ENCODE peak calls at places on chromosome 15, in eight cellular contexts. R is WERI-Rb-1, L is omental fat pad, T is mucosa of descending colon, Y is A549, V is body of pancreas, X is bronchial epithelial cell, S is choroid plexus epithelial cell. W is an unnamed sample.

GRCh38 chr15:75042730-75043508 is 19.5 kb downstream of the PPCDC start:
- DNase-seq in R (peak; percentile 81), L (peak; percentile 32), T (peak; percentile 94), Y (peak; percentile 76), V (peak; percentile 90), X (peak; percentile 32), S (peak; percentile 24), W (peak; percentile 43)

GRCh38 chr15:63605816-63606215 is 8.6 kb downstream of the FBXL22 start:
- DNase-seq in R (no peak), L (no peak), T (peak; percentile 64), Y (no peak), V (no peak), X (no peak), S (no peak), W (no peak)

GRCh38 chr15:100468265-100468664 is 60.5 kb downstream of the CERS3 start:
- DNase-seq in R (no peak), L (peak; percentile 41), T (no peak), Y (peak; percentile 4), V (peak; percentile 34), X (peak; percentile 20), S (peak; percentile 23), W (no peak)

GRCh38 chr15:99504823-99505551 is 60.8 kb upstream of the MEF2A start:
- DNase-seq in R (no peak), L (no peak), T (no peak), Y (no peak), V (no peak), X (peak; percentile 51), S (peak; percentile 50), W (no peak)

GRCh38 chr15:58447244-58448010 is 15.6 kb downstream of the LIPC start:
- DNase-seq in R (no peak), L (no peak), T (no peak), Y (no peak), V (no peak), X (peak; percentile 74), S (peak; percentile 96), W (no peak)

GRCh38 chr15:57234156-57234555 is 142.1 kb upstream of the CGNL1 start:
- DNase-seq in R (no peak), L (no peak), T (no peak), Y (no peak), V (no peak), X (no peak), S (no peak), W (no peak)

GRCh38 chr15:62390793-62391543 is 225.9 kb upstream of the C2CD4B start:
- DNase-seq in R (peak; percentile 43), L (no peak), T (peak; percentile 63), Y (peak; percentile 63), V (peak; percentile 38), X (no peak), S (peak; percentile 54), W (peak; percentile 37)

GRCh38 chr15:39195988-39196486 is 384.8 kb upstream of the THBS1 start:
- DNase-seq in R (no peak), L (no peak), T (no peak), Y (peak; percentile 79), V (no peak), X (peak; percentile 99), S (peak; percentile 75), W (no peak)

GRCh38 chr15:26214290-26214689 is 351.2 kb upstream of the ATP10A start:
- DNase-seq in R (no peak), L (no peak), T (no peak), Y (no peak), V (no peak), X (no peak), S (no peak), W (no peak)

GRCh38 chr15:56653787-56654186 is 79.5 kb downstream of the ZNF280D start:
- DNase-seq in R (no peak), L (no peak), T (no peak), Y (no peak), V (no peak), X (no peak), S (peak; percentile 83), W (no peak)

GRCh38 chr15:20409247-20409646 is 132.4 kb downstream of the GOLGA6L6 start:
- DNase-seq in R (no peak), L (no peak), T (no peak), Y (no peak), V (no peak), X (no peak), S (no peak), W (no peak)

GRCh38 chr15:45606841-45607240 is 19.7 kb downstream of the BLOC1S6 start:
- DNase-seq in R (no peak), L (no peak), T (no peak), Y (no peak), V (no peak), X (no peak), S (no peak), W (no peak)

GRCh38 chr15:56765252-56765651 is 31.9 kb upstream of the ZNF280D start:
- DNase-seq in R (no peak), L (no peak), T (no peak), Y (no peak), V (no peak), X (peak; percentile 26), S (peak; percentile 83), W (no peak)

GRCh38 chr15:82793737-82794136 is 12.1 kb downstream of the FSD2 start:
- DNase-seq in R (no peak), L (no peak), T (no peak), Y (no peak), V (no peak), X (no peak), S (no peak), W (no peak)

GRCh38 chr15:82788496-82788895 is 17.4 kb downstream of the FSD2 start:
- DNase-seq in R (no peak), L (no peak), T (no peak), Y (no peak), V (no peak), X (no peak), S (no peak), W (no peak)

GRCh38 chr15:82790321-82790720 is 15.5 kb downstream of the FSD2 start:
- DNase-seq in R (no peak), L (no peak), T (no peak), Y (no peak), V (no peak), X (no peak), S (no peak), W (no peak)

GRCh38 chr15:82789491-82789890 is 16.4 kb downstream of the FSD2 start:
- DNase-seq in R (no peak), L (no peak), T (no peak), Y (no peak), V (no peak), X (no peak), S (no peak), W (no peak)

DNA sequence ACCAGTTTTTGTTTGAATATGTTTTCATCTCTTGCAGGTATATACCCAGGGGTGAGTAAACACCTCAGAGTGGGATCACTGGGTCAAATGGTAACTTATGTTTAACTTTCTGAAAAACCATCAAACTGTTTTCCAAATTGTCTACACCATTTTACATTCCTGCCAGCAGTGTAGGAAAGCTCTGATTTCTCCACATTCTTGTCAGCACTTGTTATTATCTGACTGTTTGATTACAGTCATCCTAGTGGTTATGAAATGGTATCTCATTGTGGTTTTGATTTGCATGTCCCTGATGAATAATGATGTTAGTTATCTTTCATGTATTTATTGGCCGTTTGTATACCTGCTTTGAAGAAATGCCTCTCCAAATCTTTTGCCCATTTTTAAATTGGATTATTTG is 13.8 kb downstream of the FSD2 start:
- DNase-seq in R (no peak), L (no peak), T (no peak), Y (no peak), V (no peak), X (peak; percentile 93), S (no peak), W (no peak)
- TF ChIP-seq CTCF in R (no peak), L (no peak), T (no peak), Y (no peak), V (no peak), X (peak; percentile 34), S (no peak), W (no peak)

GRCh38 chr15:84826369-84826823 is 9.2 kb downstream of the ALPK3 start:
- DNase-seq in R (peak; percentile 46), L (no peak), T (no peak), Y (peak; percentile 74), V (peak; percentile 77), X (peak; percentile 18), S (peak; percentile 31), W (no peak)
- TF ChIP-seq CTCF in R (peak; percentile 80), L (no peak), T (no peak), Y (peak; percentile 66), V (peak; percentile 59), X (peak; percentile 69), S (peak; percentile 52), W (peak; percentile 46)

DNA sequence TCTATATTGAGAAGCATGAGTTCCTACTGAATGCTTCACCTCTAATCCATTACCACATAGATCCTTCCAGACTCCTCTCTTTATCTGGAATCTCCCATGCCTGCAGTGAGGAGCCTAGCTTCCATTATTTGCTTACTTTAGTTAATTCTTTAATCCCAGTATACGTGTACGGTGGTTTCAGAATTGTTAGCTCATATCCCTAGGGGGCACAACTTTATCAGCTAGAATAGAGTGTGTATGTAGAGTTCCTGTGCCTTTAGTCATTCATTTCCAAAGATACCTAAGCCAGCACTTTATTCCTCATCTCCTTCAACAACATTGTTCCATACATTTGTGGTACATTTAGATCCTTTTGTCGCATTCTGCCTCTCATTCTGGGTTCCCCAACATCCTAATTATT is 226.0 kb downstream of the TJP1 start:
- DNase-seq in R (no peak), L (no peak), T (no peak), Y (no peak), V (no peak), X (peak; percentile 38), S (peak; percentile 75), W (no peak)
- TF ChIP-seq CTCF in R (no peak), L (no peak), T (no peak), Y (no peak), V (peak; percentile 12), X (no peak), S (peak; percentile 54), W (no peak)

DNA sequence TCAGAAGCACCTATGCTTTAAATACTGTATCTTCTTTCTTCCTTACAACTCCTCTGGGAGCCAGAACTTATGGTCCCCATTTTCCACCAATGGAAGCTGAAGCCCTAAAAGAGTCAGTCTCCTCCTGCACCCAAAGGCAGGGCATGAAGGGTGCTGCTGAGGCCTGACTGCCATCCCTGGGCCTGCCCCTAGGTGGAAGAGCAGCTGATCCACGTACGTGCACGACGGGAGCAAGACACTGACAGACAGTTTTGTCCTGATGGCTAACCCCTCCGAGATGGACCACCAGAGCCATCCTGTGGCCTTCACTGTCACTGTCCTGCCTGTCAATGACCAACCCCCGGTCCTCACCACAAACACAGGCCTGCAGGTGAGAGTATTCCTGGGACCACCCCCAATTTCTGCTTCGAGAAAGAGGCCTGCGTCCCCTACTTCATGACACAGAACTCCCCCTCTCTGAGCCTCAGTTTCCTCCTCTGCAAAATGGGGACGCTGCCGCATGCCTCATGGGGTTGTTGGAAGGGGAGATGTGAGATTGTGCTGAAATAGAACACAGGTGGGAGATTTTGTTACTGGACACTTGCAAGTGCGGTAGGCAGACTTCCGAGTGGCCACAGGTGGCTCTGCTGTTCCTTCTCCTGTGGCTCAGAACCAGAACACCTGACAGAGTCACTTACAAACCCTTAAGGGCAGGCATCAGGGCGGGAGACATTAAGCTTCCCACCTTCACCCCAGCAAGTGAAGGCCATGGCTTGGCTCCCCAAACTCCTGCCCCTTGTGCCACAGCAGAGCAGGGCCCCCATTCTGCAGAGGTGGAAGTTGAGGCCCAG is 175.4 kb downstream of the TBC1D2B start:
- DNase-seq in R (peak; percentile 45), L (no peak), T (no peak), Y (peak; percentile 49), V (peak; percentile 3), X (no peak), S (no peak), W (no peak)
- TF ChIP-seq CTCF in R (peak; percentile 60), L (no peak), T (no peak), Y (no peak), V (no peak), X (peak; percentile 18), S (peak; percentile 32), W (peak; percentile 36)

W was measured in progenitor cell of endocrine pancreas.